ENCODE peak calls at places on chromosomes 6 and 20, in ten cellular contexts. M is upper lobe of right lung, I is ovary, O is A549, W is left ventricle myocardium inferior, G is kidney, C is Peyer's patch, Y is tibial nerve, K is heart left ventricle, Z is GM23338. Q is an unnamed sample.

GRCh38 chr6:165663283-165663735 is 268 bp upstream of the PDE10A start:
- DNase-seq in M (no peak), I (peak; percentile 80), O (peak; percentile 44), W (peak; percentile 75), G (peak; percentile 80), C (no peak), Y (no peak), K (peak; percentile 80), Z (peak; percentile 70), Q (peak; percentile 73)

GRCh38 chr6:138590796-138591709 is 91.8 kb upstream of the NHSL1 start:
- DNase-seq in M (no peak), I (no peak), O (peak; percentile 62), W (no peak), G (no peak), C (no peak), Y (peak; percentile 33), K (peak; percentile 54), Z (peak; percentile 93), Q (peak; percentile 72)

GRCh38 chr6:81613606-81614005 is 138.9 kb downstream of the TENT5A start:
- DNase-seq in M (no peak), I (no peak), O (no peak), W (no peak), G (no peak), C (no peak), Y (no peak), K (no peak), Z (no peak), Q (no peak)

GRCh38 chr20:34175879-34176278 is 63.8 kb upstream of the EIF2S2 start:
- DNase-seq in M (no peak), I (no peak), O (no peak), W (no peak), G (no peak), C (no peak), Y (no peak), K (no peak), Z (no peak), Q (no peak)

GRCh38 chr6:102994866-102995265 is 1601.4 kb downstream of the GRIK2 start:
- DNase-seq in M (no peak), I (no peak), O (no peak), W (no peak), G (no peak), C (no peak), Y (no peak), K (no peak), Z (no peak), Q (no peak)

GRCh38 chr6:139054001-139054400 is 25.5 kb downstream of the ABRACL start:
- DNase-seq in M (no peak), I (no peak), O (no peak), W (no peak), G (no peak), C (no peak), Y (no peak), K (no peak), Z (no peak), Q (no peak)

GRCh38 chr6:121297699-121298098 is 36.6 kb downstream of the TBC1D32 start:
- DNase-seq in M (no peak), I (no peak), O (no peak), W (no peak), G (no peak), C (no peak), Y (no peak), K (no peak), Z (no peak), Q (no peak)

GRCh38 chr6:131054392-131055250 is 8.4 kb downstream of the EPB41L2 start:
- DNase-seq in M (no peak), I (no peak), O (peak; percentile 39), W (no peak), G (no peak), C (no peak), Y (no peak), K (no peak), Z (no peak), Q (no peak)

GRCh38 chr6:14552891-14553290 is 435.3 kb downstream of the CD83 start:
- DNase-seq in M (no peak), I (no peak), O (no peak), W (no peak), G (no peak), C (no peak), Y (no peak), K (no peak), Z (no peak), Q (no peak)

GRCh38 chr6:117074672-117075071 is 190.7 kb upstream of the VGLL2 start:
- DNase-seq in M (no peak), I (no peak), O (no peak), W (no peak), G (no peak), C (no peak), Y (no peak), K (no peak), Z (peak; percentile 2), Q (peak; percentile 5)

GRCh38 chr6:145199961-145200360 is 535.4 kb downstream of the EPM2A start:
- DNase-seq in M (no peak), I (no peak), O (peak; percentile 15), W (no peak), G (no peak), C (no peak), Y (no peak), K (no peak), Z (no peak), Q (no peak)

GRCh38 chr6:131062245-131063027 is 609 bp downstream of the EPB41L2 start:
- DNase-seq in M (peak; percentile 72), I (peak; percentile 70), O (no peak), W (no peak), G (peak; percentile 79), C (peak; percentile 67), Y (no peak), K (no peak), Z (peak; percentile 45), Q (no peak)

GRCh38 chr6:44593539-44593944 is 206.0 kb downstream of the CDC5L start:
- DNase-seq in M (no peak), I (no peak), O (peak; percentile 48), W (no peak), G (no peak), C (no peak), Y (peak; percentile 25), K (no peak), Z (peak; percentile 96), Q (no peak)

GRCh38 chr6:33822575-33823395 is 19.0 kb upstream of the MLN start:
- DNase-seq in M (no peak), I (no peak), O (peak; percentile 54), W (no peak), G (peak; percentile 62), C (no peak), Y (no peak), K (no peak), Z (peak; percentile 89), Q (no peak)
- TF ChIP-seq CTCF in M (peak; percentile 11), I (no peak), O (no peak), W (no peak), G (no peak), C (peak; percentile 6), Y (no peak), K (no peak), Z (peak; percentile 54), Q (no peak)

GRCh38 chr20:59008715-59009336 is 1.8 kb upstream of the CTSZ start:
- DNase-seq in M (no peak), I (no peak), O (no peak), W (no peak), G (peak; percentile 30), C (no peak), Y (no peak), K (no peak), Z (no peak), Q (no peak)

GRCh38 chr20:59013959-59014608 is 5.1 kb upstream of the TUBB1 start:
- DNase-seq in M (no peak), I (no peak), O (no peak), W (no peak), G (peak; percentile 59), C (no peak), Y (no peak), K (no peak), Z (no peak), Q (no peak)

GRCh38 chr20:59013031-59013951 is 5.9 kb upstream of the TUBB1 start:
- DNase-seq in M (no peak), I (no peak), O (no peak), W (no peak), G (peak; percentile 26), C (no peak), Y (no peak), K (no peak), Z (no peak), Q (no peak)

GRCh38 chr20:59010321-59010994 is 3.4 kb upstream of the CTSZ start:
- DNase-seq in M (no peak), I (no peak), O (no peak), W (no peak), G (peak; percentile 73), C (peak; percentile 47), Y (no peak), K (peak; percentile 25), Z (no peak), Q (no peak)

GRCh38 chr20:59010995-59011873 is 4.2 kb upstream of the CTSZ start:
- DNase-seq in M (no peak), I (no peak), O (no peak), W (no peak), G (peak; percentile 78), C (peak; percentile 45), Y (no peak), K (peak; percentile 36), Z (peak; percentile 47), Q (peak; percentile 64)
- H3K27ac ChIP-seq in M (peak overlapping the region; percentile 53), I (no peak overlapping the region), O (no peak overlapping the region), W (peak overlapping the region; percentile 59), G (peak overlapping the region; percentile 46), C (peak overlapping the region; percentile 43), Y (no peak overlapping the region), K (peak overlapping the region; percentile 33), Z (no peak overlapping the region), Q (peak overlapping the region; percentile 80)

GRCh38 chr6:85463621-85464259 is 13.9 kb downstream of the NT5E start:
- DNase-seq in M (no peak), I (no peak), O (no peak), W (no peak), G (no peak), C (no peak), Y (no peak), K (no peak), Z (no peak), Q (no peak)

GRCh38 chr6:85462673-85463072 is 12.8 kb downstream of the NT5E start:
- DNase-seq in M (no peak), I (no peak), O (no peak), W (no peak), G (no peak), C (no peak), Y (no peak), K (no peak), Z (no peak), Q (no peak)

GRCh38 chr6:85460154-85460950 is 10.5 kb downstream of the NT5E start:
- DNase-seq in M (no peak), I (no peak), O (no peak), W (no peak), G (no peak), C (no peak), Y (no peak), K (no peak), Z (no peak), Q (no peak)

GRCh38 chr6:85460951-85461805 is 11.3 kb downstream of the NT5E start:
- DNase-seq in M (no peak), I (peak; percentile 66), O (no peak), W (no peak), G (no peak), C (no peak), Y (no peak), K (no peak), Z (no peak), Q (no peak)

GRCh38 chr6:85461806-85462185 is 11.9 kb downstream of the NT5E start:
- DNase-seq in M (no peak), I (no peak), O (no peak), W (no peak), G (no peak), C (no peak), Y (no peak), K (no peak), Z (no peak), Q (no peak)
- H3K4me1 ChIP-seq in M (peaks cover 21% of the 10 kb centered on the region), I (peaks cover 23% of the 10 kb centered on the region), O (peaks cover 84% of the 10 kb centered on the region), W (peaks cover 49% of the 10 kb centered on the region), G (peaks cover 3% of the 10 kb centered on the region), C (peaks cover 23% of the 10 kb centered on the region), Y (no peaks in the 10 kb centered on the region), K (peaks cover 11% of the 10 kb centered on the region), Z (peaks cover 26% of the 10 kb centered on the region), Q (peaks cover 4% of the 10 kb centered on the region)

GRCh38 chr20:3808141-3808479 is 12.0 kb downstream of the CDC25B start:
- DNase-seq in M (peak; percentile 89), I (peak; percentile 84), O (peak; percentile 99), W (peak; percentile 80), G (peak; percentile 93), C (peak; percentile 80), Y (peak; percentile 80), K (peak; percentile 87), Z (peak; percentile 48), Q (peak; percentile 64)
- TF ChIP-seq CTCF in M (no peak), I (peak; percentile 26), O (no peak), W (no peak), G (no peak), C (no peak), Y (no peak), K (no peak), Z (no peak), Q (no peak)